ENCODE peak calls at places on chromosomes 1 and 21, in five cellular contexts. F, T, D, G and V are unnamed samples.

GRCh38 chr1:54301494-54301893 is 101.5 kb downstream of the MRPL37 start:
- DNase-seq in F (no peak), T (peak), D (no peak), G (no peak), V (no peak)

GRCh38 chr1:100455478-100456072 is 82.4 kb upstream of the GPR88 start:
- DNase-seq in F (no peak), T (no peak), D (peak), G (no peak), V (peak)

GRCh38 chr1:164659621-164660414 is 100.8 kb downstream of the PBX1 start:
- DNase-seq in F (peak), T (no peak), D (no peak), G (peak), V (peak)

GRCh38 chr1:117656202-117656641 is 50.4 kb downstream of the TENT5C start:
- DNase-seq in F (no peak), T (no peak), D (peak), G (no peak), V (no peak)

GRCh38 chr1:100683448-100684349 is 35.8 kb upstream of the VCAM1 start:
- DNase-seq in F (no peak), T (no peak), D (no peak), G (no peak), V (no peak)

GRCh38 chr1:222643603-222643936 is 25.7 kb downstream of the MIA3 start:
- DNase-seq in F (peak), T (no peak), D (peak), G (no peak), V (no peak)

GRCh38 chr21:46599251-46599572 is 5.7 kb downstream of the S100B start:
- DNase-seq in F (no peak), T (peak), D (no peak), G (peak), V (no peak)

GRCh38 chr1:217360510-217360909 is 270.4 kb downstream of the GPATCH2 start:
- DNase-seq in F (no peak), T (no peak), D (no peak), G (no peak), V (no peak)

GRCh38 chr1:1305300-1306069 is 2.2 kb downstream of the ACAP3 start:
- DNase-seq in F (no peak), T (peak), D (no peak), G (no peak), V (peak)

GRCh38 chr21:33643658-33644311 is 1.5 kb downstream of the ITSN1 start:
- DNase-seq in F (no peak), T (peak), D (no peak), G (peak), V (peak)

GRCh38 chr1:207021876-207022596 is 10.5 kb downstream of the C1orf116 start:
- DNase-seq in F (no peak), T (no peak), D (no peak), G (no peak), V (peak)

GRCh38 chr1:6603424-6603850 is 768 bp upstream of the KLHL21 start:
- DNase-seq in F (no peak), T (peak), D (peak), G (peak), V (peak)

DNA sequence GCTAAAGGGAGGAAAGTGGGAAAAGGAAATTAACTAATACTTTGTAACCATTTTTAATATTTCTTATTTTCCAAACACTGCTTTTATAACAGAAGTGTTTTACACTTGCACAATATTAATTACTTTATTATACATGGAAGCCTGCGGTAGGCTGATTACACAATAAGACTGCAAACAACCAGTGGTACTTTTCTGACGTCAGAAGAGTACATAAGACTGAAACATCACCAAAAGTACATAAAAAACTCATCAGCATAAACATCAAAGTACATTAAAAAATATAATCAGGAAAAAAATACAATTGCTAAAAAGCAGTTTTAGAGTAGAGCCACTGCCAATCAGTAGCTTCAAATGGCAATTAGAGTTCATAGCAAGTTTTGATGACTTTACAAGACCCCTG is 4.6 kb downstream of the ZNF281 start:
- DNase-seq in F (no peak), T (no peak), D (no peak), G (no peak), V (no peak)
- TF ChIP-seq EZH2phosphoT487 in F (no peak), T (no peak), D (no peak), G (no peak), V (no peak)

GRCh38 chr1:26297057-26297790 is 9.2 kb downstream of the UBXN11 start:
- DNase-seq in F (no peak), T (no peak), D (no peak), G (no peak), V (no peak)

GRCh38 chr1:26296340-26297056 is 9.9 kb downstream of the UBXN11 start:
- DNase-seq in F (no peak), T (no peak), D (no peak), G (no peak), V (no peak)

GRCh38 chr1:26302733-26303405 is 3.6 kb downstream of the UBXN11 start:
- DNase-seq in F (no peak), T (no peak), D (no peak), G (peak), V (peak)

GRCh38 chr1:26297791-26298124 is 8.7 kb downstream of the UBXN11 start:
- DNase-seq in F (no peak), T (no peak), D (no peak), G (no peak), V (no peak)

GRCh38 chr1:26300586-26301275 is 5.7 kb downstream of the UBXN11 start:
- DNase-seq in F (no peak), T (no peak), D (no peak), G (no peak), V (no peak)
- H2AFZ ChIP-seq in F (no peak), T (no peak), D (no peak), G (no peak), V (no peak)

GRCh38 chr1:156419863-156420208 is 50.8 kb downstream of the RHBG start:
- DNase-seq in F (no peak), T (peak), D (no peak), G (peak), V (no peak)

GRCh38 chr1:156420209-156421061 is 51.4 kb downstream of the RHBG start:
- DNase-seq in F (no peak), T (peak), D (peak), G (peak), V (no peak)

GRCh38 chr1:156414440-156415064 is 45.5 kb downstream of the RHBG start:
- DNase-seq in F (no peak), T (peak), D (no peak), G (peak), V (peak)

GRCh38 chr1:156416993-156417699 is 48.1 kb downstream of the RHBG start:
- DNase-seq in F (no peak), T (no peak), D (no peak), G (no peak), V (no peak)

GRCh38 chr1:156417700-156418015 is 48.6 kb downstream of the RHBG start:
- DNase-seq in F (no peak), T (no peak), D (no peak), G (no peak), V (no peak)
- TF ChIP-seq EZH2 in F (no peak), T (no peak), D (no peak), G (no peak), V (no peak)

GRCh38 chr1:21670956-21671902 is 2.1 kb upstream of the RAP1GAP start:
- DNase-seq in F (no peak), T (no peak), D (no peak), G (no peak), V (no peak)
- TF ChIP-seq EZH2phosphoT487 in F (no peak), T (no peak), D (no peak), G (no peak), V (no peak)

GRCh38 chr1:76944942-76945341 is 77.7 kb downstream of the ST6GALNAC5 start:
- DNase-seq in F (no peak), T (no peak), D (no peak), G (no peak), V (no peak)
- H2AFZ ChIP-seq in F (no peak), T (no peak), D (no peak), G (no peak), V (no peak)

DNA sequence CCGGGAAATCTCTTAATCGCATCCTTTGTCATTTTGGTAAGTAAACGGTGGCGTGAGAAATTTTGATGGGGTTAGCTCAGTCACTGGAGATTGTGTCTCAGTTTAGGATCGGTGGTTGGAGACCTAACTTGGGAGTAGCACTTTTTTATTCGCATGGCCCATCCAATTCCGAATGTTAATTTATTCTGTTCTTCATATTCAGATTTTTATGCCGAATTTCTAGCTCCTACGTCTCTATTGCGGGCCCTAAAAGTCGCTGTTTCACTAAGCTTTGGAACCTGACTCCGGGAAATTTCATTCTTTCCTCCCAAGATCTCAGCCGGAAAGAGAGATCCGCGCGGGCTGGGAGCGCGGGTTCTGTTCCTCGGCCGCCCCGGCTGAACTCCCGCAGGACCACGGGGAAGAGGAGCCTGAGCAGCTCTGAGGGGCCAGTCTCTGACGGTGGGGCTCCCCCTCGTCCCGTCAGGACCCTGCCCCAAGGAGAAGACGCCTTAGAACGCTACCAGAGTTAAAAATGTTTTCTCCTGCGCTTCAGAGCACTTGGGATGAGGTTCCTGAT is 279.7 kb downstream of the FAM72C start:
- DNase-seq in F (no peak), T (no peak), D (no peak), G (no peak), V (no peak)
- TF ChIP-seq EZH2 in F (no peak), T (no peak), D (no peak), G (no peak), V (no peak)

GRCh38 chr1:243267346-243268283 is 11.8 kb downstream of the SDCCAG8 start:
- DNase-seq in F (no peak), T (peak), D (no peak), G (no peak), V (peak)
- TF ChIP-seq EZH2phosphoT487 in F (no peak), T (no peak), D (no peak), G (no peak), V (no peak)